ENCODE peak calls at places on chromosomes 4 and X, in four cellular contexts. U is brain microvascular endothelial cell, W is transverse colon, N is suprapubic skin. D is an unnamed sample.

GRCh38 chrX:106959897-106960296 is 39.7 kb downstream of the CLDN2 start:
- DNase-seq in N (no peak), W (no peak), U (peak), D (no peak)

GRCh38 chrX:112677167-112677566 is 2.6 kb downstream of the LHFPL1 start:
- DNase-seq in N (no peak), W (no peak), U (no peak), D (no peak)

GRCh38 chrX:38985375-38985774 is 184.1 kb downstream of the MID1IP1 start:
- DNase-seq in U (no peak), W (no peak), N (no peak), D (no peak)

GRCh38 chr4:15479089-15479912 is 9.6 kb downstream of the CC2D2A start:
- DNase-seq in N (no peak), W (no peak), U (peak), D (no peak)

GRCh38 chr4:15027921-15028435 is 25.7 kb downstream of the CPEB2 start:
- DNase-seq in W (no peak), N (no peak), U (no peak), D (no peak)

GRCh38 chr4:123477804-123478209 is 81.2 kb downstream of the SPRY1 start:
- DNase-seq in N (no peak), W (peak), U (peak), D (no peak)

GRCh38 chr4:107801766-107802211 is 22.9 kb upstream of the SGMS2 start:
- DNase-seq in W (no peak), U (no peak), N (no peak), D (no peak)

GRCh38 chr4:165716472-165716871 is 156.6 kb upstream of the TLL1 start:
- DNase-seq in W (no peak), N (no peak), U (no peak), D (no peak)

GRCh38 chr4:23654791-23655190 is 235.1 kb downstream of the PPARGC1A start:
- DNase-seq in W (no peak), U (no peak), N (no peak), D (no peak)

GRCh38 chrX:10749113-10749512 is 128.7 kb upstream of the MID1 start:
- DNase-seq in W (no peak), U (peak), N (no peak), D (no peak)

GRCh38 chr4:108814327-108814726 is 51.5 kb upstream of the ETNPPL start:
- DNase-seq in W (no peak), U (no peak), N (no peak), D (no peak)

GRCh38 chrX:150219374-150220185 is 143.5 kb upstream of the MAMLD1 start:
- DNase-seq in N (no peak), W (no peak), U (no peak), D (no peak)

GRCh38 chrX:131728295-131729145 is 184.6 kb downstream of the OR13H1 start:
- DNase-seq in U (peak), W (peak), N (no peak), D (peak)

GRCh38 chrX:75596178-75596577 is 73.3 kb upstream of the ZDHHC15 start:
- DNase-seq in N (no peak), W (no peak), U (no peak), D (no peak)

GRCh38 chr4:126338572-126338971 is 1023.8 kb downstream of the FAT4 start:
- DNase-seq in N (no peak), U (no peak), W (no peak), D (no peak)

GRCh38 chr4:8090312-8090711 is 68.3 kb downstream of the ABLIM2 start:
- DNase-seq in W (peak), N (no peak), U (peak), D (no peak)

GRCh38 chr4:37601527-37601926 is 84.6 kb downstream of the RELL1 start:
- DNase-seq in N (no peak), U (peak), W (peak), D (no peak)

GRCh38 chr4:100391913-100392312 is 125.9 kb downstream of the EMCN start:
- DNase-seq in N (no peak), U (peak), W (no peak), D (no peak)

GRCh38 chr4:79022529-79022928 is 83.3 kb upstream of the PAQR3 start:
- DNase-seq in N (no peak), U (no peak), W (no peak), D (no peak)

GRCh38 chr4:185573651-185574199 is 38.4 kb upstream of the PDLIM3 start:
- DNase-seq in N (no peak), U (peak), W (no peak), D (no peak)

GRCh38 chr4:40448875-40449274 is 113.7 kb downstream of the CHRNA9 start:
- DNase-seq in N (no peak), W (peak), U (no peak), D (no peak)

GRCh38 chr4:173526034-173526482 is 4.0 kb downstream of the HAND2 start:
- DNase-seq in N (no peak), W (no peak), U (no peak), D (no peak)

GRCh38 chrX:7146703-7147430 is 645 bp upstream of the STS start:
- DNase-seq in U (no peak), N (no peak), W (peak), D (no peak)

GRCh38 chr4:76811604-76812412 is 86.1 kb downstream of the SOWAHB start:
- DNase-seq in N (no peak), U (peak), W (no peak), D (no peak)

GRCh38 chr4:14415146-14415545 is 587.1 kb upstream of the CPEB2 start:
- DNase-seq in N (no peak), U (peak), W (no peak), D (no peak)

GRCh38 chrX:43707812-43708548 is 51.9 kb downstream of the MAOA start:
- DNase-seq in N (no peak), U (no peak), W (peak), D (no peak)

GRCh38 chrX:47637546-47638195 is 7.9 kb upstream of the CFP start:
- DNase-seq in N (no peak), U (no peak), W (peak), D (no peak)
- TF ChIP-seq CTCF in N (no peak), U (peak), W (no peak), D (no peak)

GRCh38 chr4:2948895-2949781 is 14.1 kb downstream of the NOP14 start:
- DNase-seq in N (no peak), W (no peak), U (no peak), D (no peak)
- TF ChIP-seq CTCF in N (no peak), W (no peak), U (peak), D (no peak)

GRCh38 chr4:52661966-52662705 is 3.0 kb upstream of the USP46 start:
- DNase-seq in U (no peak), W (no peak), N (no peak), D (no peak)

GRCh38 chr4:52660643-52661042 is 1.5 kb upstream of the USP46 start:
- DNase-seq in W (no peak), U (no peak), N (no peak), D (no peak)

GRCh38 chr4:52664479-52664878 is 5.4 kb upstream of the USP46 start:
- DNase-seq in W (no peak), N (no peak), U (no peak), D (no peak)

GRCh38 chr4:52670121-52670520 is 11.0 kb upstream of the USP46 start:
- DNase-seq in N (no peak), W (no peak), U (no peak), D (no peak)

GRCh38 chr4:52665592-52665991 is 6.5 kb upstream of the USP46 start:
- DNase-seq in U (no peak), N (no peak), W (no peak), D (no peak)
- TF ChIP-seq CTCF in U (peak), N (no peak), W (no peak), D (no peak)

DNA sequence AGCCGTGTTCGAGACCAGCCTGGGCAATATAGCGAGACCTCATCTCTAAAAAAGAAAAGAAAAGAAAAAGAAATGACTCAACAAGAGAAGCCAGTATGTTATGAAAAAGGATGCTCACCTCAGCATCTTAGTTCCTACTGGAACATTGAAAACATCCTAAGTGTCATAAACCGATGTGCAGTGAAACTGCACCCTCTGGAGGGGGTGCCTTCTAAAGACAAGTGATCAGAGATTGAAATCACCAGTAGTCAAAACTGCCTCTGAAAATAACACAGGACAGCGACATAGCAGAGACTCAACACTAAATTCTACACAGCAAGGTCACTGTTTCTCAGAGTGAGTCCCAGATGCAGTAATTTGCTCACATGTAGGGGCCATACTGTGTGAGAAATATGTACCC is 28.0 kb upstream of the ATP6AP2 start:
- DNase-seq in U (no peak), N (no peak), W (no peak), D (no peak)
- TF ChIP-seq CTCF in U (peak), N (no peak), W (no peak), D (no peak)

GRCh38 chrX:84046403-84046984 is 141.5 kb downstream of the RPS6KA6 start:
- DNase-seq in W (no peak), U (no peak), N (peak), D (no peak)
- TF ChIP-seq CTCF in W (peak), U (peak), N (no peak), D (no peak)

DNA sequence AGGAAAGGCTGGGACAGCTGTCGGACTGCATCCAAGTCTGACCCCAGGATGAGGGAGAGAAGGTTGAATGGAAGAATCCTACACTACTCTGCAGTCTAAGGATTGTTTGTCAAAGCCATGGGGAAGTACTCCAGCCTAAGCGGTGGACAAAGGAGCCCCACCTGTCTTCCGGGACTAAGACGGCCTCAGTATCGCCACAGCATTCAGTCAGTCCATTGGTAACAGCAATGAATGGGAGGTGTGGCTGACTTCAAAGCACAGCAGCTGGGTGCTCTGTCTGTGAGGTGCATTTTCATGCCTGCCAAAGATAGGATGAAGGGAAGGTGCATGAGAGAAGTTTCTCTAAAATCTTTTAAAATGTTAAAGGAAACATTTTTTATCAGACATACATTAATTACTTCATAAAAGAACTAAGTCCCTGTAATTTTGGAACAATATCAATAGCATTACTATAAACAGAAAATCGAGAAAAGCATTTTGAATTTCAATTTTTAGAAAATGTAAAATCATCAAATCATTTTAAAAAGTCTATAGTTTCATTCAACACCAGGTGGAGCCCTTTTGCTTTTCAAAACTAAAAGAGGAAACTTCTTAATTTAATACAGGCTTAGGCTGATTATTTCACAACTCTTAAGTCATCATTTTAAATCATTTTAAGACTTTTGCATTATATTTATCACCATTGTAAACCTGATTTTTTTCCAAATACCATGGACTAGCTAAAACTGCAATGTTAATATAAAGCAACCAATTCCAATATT is 27.6 kb upstream of the INTU start:
- DNase-seq in U (no peak), N (no peak), W (no peak), D (no peak)
- TF ChIP-seq CTCF in U (no peak), N (no peak), W (peak), D (no peak)

GRCh38 chr4:145102619-145103018 is 4.5 kb downstream of the ABCE1 start:
- DNase-seq in W (no peak), U (no peak), N (no peak), D (no peak)
- TF ChIP-seq CTCF in W (no peak), U (no peak), N (no peak), D (no peak)

GRCh38 chr4:184232212-184232611 is 14.5 kb upstream of the ENPP6 start:
- DNase-seq in W (no peak), U (no peak), N (no peak), D (no peak)

GRCh38 chr4:184232975-184233374 is 15.3 kb upstream of the ENPP6 start:
- DNase-seq in W (no peak), N (no peak), U (no peak), D (no peak)

GRCh38 chr4:184228306-184228705 is 10.6 kb upstream of the ENPP6 start:
- DNase-seq in W (no peak), N (no peak), U (no peak), D (no peak)

GRCh38 chr4:184234155-184234554 is 16.5 kb upstream of the ENPP6 start:
- DNase-seq in W (no peak), U (no peak), N (no peak), D (no peak)

GRCh38 chr4:184231573-184231972 is 13.9 kb upstream of the ENPP6 start:
- DNase-seq in N (no peak), U (no peak), W (no peak), D (no peak)
- TF ChIP-seq CTCF in N (no peak), U (no peak), W (no peak), D (no peak)

DNA sequence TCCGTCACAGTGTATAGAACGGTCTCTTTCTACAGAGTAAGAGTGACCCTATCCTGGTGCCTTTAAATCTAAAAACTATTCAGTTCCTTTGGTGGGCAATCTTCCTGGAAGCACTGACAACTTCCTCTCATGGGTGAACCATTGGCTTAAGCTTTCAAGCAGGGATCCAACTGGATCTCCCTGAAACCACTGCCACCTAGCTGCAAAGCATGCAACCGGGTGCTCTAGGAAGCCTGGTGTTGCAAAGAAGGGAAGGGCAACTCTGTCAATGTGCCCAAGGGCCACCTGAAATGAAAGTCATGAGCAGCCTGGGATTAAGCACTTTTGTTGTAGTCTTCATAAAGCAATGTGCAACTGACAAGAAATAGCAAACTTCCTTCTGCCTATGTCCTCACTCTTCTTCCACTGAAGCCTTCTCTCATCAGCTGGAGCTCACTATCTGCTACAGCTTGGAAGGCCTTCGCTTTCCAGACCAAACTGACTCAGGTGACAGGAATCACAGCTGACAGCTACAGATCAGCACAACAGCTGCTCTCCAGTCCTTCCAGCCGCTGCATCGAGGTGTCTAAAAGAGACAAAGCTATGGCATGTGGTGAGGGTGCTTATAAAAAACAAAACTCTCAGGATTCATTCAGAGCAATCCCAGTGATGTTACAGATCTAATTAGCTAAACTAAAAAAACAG is 46.1 kb downstream of the SETD7 start:
- DNase-seq in N (no peak), W (no peak), U (no peak), D (no peak)
- TF ChIP-seq CTCF in N (no peak), W (no peak), U (peak), D (no peak)